ENCODE peak calls at places on chromosomes 12 and 14, in four cellular contexts. One of them, this sample, is unnamed.

GRCh38 chr14:93231129-93231979 is 24.3 kb downstream of the UBR7 start:
- DNase-seq in mammary epithelial cell: peak; percentile 58
- DNase-seq in psoas muscle: no peak
- DNase-seq in tibial nerve: no peak
- DNase-seq in this sample: peak; percentile 49

GRCh38 chr14:73750161-73750901 is 36.1 kb upstream of the PNMA1 start:
- DNase-seq in mammary epithelial cell: no peak
- DNase-seq in psoas muscle: no peak
- DNase-seq in tibial nerve: no peak
- DNase-seq in this sample: no peak

GRCh38 chr12:78271546-78271945 is 440.9 kb downstream of the NAV3 start:
- DNase-seq in mammary epithelial cell: no peak
- DNase-seq in psoas muscle: no peak
- DNase-seq in tibial nerve: no peak
- DNase-seq in this sample: peak; percentile 79

GRCh38 chr12:113021500-113021899 is 35.0 kb upstream of the DTX1 start:
- DNase-seq in mammary epithelial cell: peak; percentile 32
- DNase-seq in psoas muscle: no peak
- DNase-seq in tibial nerve: no peak
- DNase-seq in this sample: no peak

GRCh38 chr14:90722590-90722989 is 93.6 kb downstream of the TTC7B start:
- DNase-seq in mammary epithelial cell: no peak
- DNase-seq in psoas muscle: no peak
- DNase-seq in tibial nerve: no peak
- DNase-seq in this sample: no peak

GRCh38 chr14:89425931-89426330 is 8.9 kb upstream of the FOXN3 start:
- DNase-seq in mammary epithelial cell: peak; percentile 82
- DNase-seq in psoas muscle: no peak
- DNase-seq in tibial nerve: no peak
- DNase-seq in this sample: peak; percentile 99

GRCh38 chr14:54654600-54654999 is 87.7 kb downstream of the SAMD4A start:
- DNase-seq in mammary epithelial cell: no peak
- DNase-seq in psoas muscle: no peak
- DNase-seq in tibial nerve: no peak
- DNase-seq in this sample: no peak

GRCh38 chr14:77638738-77639137 is 22.3 kb upstream of the SPTLC2 start:
- DNase-seq in mammary epithelial cell: peak; percentile 76
- DNase-seq in psoas muscle: no peak
- DNase-seq in tibial nerve: no peak
- DNase-seq in this sample: peak; percentile 46

GRCh38 chr14:77377502-77377844 is 294 bp downstream of the SAMD15 start:
- DNase-seq in mammary epithelial cell: no peak
- DNase-seq in psoas muscle: no peak
- DNase-seq in tibial nerve: no peak
- DNase-seq in this sample: no peak

GRCh38 chr14:92258934-92259333 is 64.0 kb upstream of the SLC24A4 start:
- DNase-seq in mammary epithelial cell: no peak
- DNase-seq in psoas muscle: no peak
- DNase-seq in tibial nerve: no peak
- DNase-seq in this sample: no peak

GRCh38 chr14:31829256-31829923 is 247.7 kb upstream of the ARHGAP5 start:
- DNase-seq in mammary epithelial cell: peak; percentile 45
- DNase-seq in psoas muscle: no peak
- DNase-seq in tibial nerve: no peak
- DNase-seq in this sample: peak; percentile 91

GRCh38 chr12:83161451-83161850 is 474.7 kb downstream of the TMTC2 start:
- DNase-seq in mammary epithelial cell: peak; percentile 89
- DNase-seq in psoas muscle: no peak
- DNase-seq in tibial nerve: no peak
- DNase-seq in this sample: peak; percentile 74

GRCh38 chr12:29673346-29673745 is 110.4 kb downstream of the TMTC1 start:
- DNase-seq in mammary epithelial cell: peak; percentile 24
- DNase-seq in psoas muscle: no peak
- DNase-seq in tibial nerve: no peak
- DNase-seq in this sample: peak; percentile 29

GRCh38 chr12:70721216-70721615 is 84.0 kb upstream of the PTPRB start:
- DNase-seq in mammary epithelial cell: no peak
- DNase-seq in psoas muscle: no peak
- DNase-seq in tibial nerve: no peak
- DNase-seq in this sample: no peak

GRCh38 chr14:99663716-99664635 is 19.0 kb downstream of the HHIPL1 start:
- DNase-seq in mammary epithelial cell: no peak
- DNase-seq in psoas muscle: no peak
- DNase-seq in tibial nerve: no peak
- DNase-seq in this sample: no peak

GRCh38 chr14:72547999-72548398 is 345.9 kb downstream of the DPF3 start:
- DNase-seq in mammary epithelial cell: no peak
- DNase-seq in psoas muscle: no peak
- DNase-seq in tibial nerve: no peak
- DNase-seq in this sample: no peak

GRCh38 chr12:119819322-119819721 is 57.8 kb downstream of the CIT start:
- DNase-seq in mammary epithelial cell: no peak
- DNase-seq in psoas muscle: no peak
- DNase-seq in tibial nerve: no peak
- DNase-seq in this sample: no peak

GRCh38 chr14:22547309-22547947 is 41.6 kb downstream of the DAD1 start:
- DNase-seq in mammary epithelial cell: no peak
- DNase-seq in psoas muscle: no peak
- DNase-seq in tibial nerve: no peak
- DNase-seq in this sample: no peak

GRCh38 chr14:105537580-105538474 is 11.4 kb downstream of the TMEM121 start:
- DNase-seq in mammary epithelial cell: peak; percentile 19
- DNase-seq in psoas muscle: peak; percentile 54
- DNase-seq in tibial nerve: no peak
- DNase-seq in this sample: no peak

GRCh38 chr12:54341343-54341742 is 16.4 kb downstream of the COPZ1 start:
- DNase-seq in mammary epithelial cell: no peak
- DNase-seq in psoas muscle: no peak
- DNase-seq in tibial nerve: no peak
- DNase-seq in this sample: no peak

GRCh38 chr14:76780360-76780759 is 19.1 kb downstream of the VASH1 start:
- DNase-seq in mammary epithelial cell: no peak
- DNase-seq in psoas muscle: no peak
- DNase-seq in tibial nerve: no peak
- DNase-seq in this sample: no peak

GRCh38 chr14:23033801-23034497 is 751 bp downstream of the PSMB5 start:
- DNase-seq in mammary epithelial cell: no peak
- DNase-seq in psoas muscle: no peak
- DNase-seq in tibial nerve: no peak
- DNase-seq in this sample: no peak

GRCh38 chr14:99560946-99561683 is 42.9 kb downstream of the CCDC85C start:
- DNase-seq in mammary epithelial cell: no peak
- DNase-seq in psoas muscle: no peak
- DNase-seq in tibial nerve: no peak
- DNase-seq in this sample: no peak

GRCh38 chr12:113465808-113466769 is 5.6 kb downstream of the LHX5 start:
- DNase-seq in mammary epithelial cell: no peak
- DNase-seq in psoas muscle: no peak
- DNase-seq in tibial nerve: no peak
- DNase-seq in this sample: no peak

GRCh38 chr14:100539766-100540140 is 47.5 kb downstream of the BEGAIN start:
- DNase-seq in mammary epithelial cell: no peak
- DNase-seq in psoas muscle: peak; percentile 8
- DNase-seq in tibial nerve: no peak
- DNase-seq in this sample: no peak

GRCh38 chr14:61524211-61524806 is 171.0 kb upstream of the HIF1A start:
- DNase-seq in mammary epithelial cell: peak; percentile 95
- DNase-seq in psoas muscle: no peak
- DNase-seq in tibial nerve: no peak
- DNase-seq in this sample: peak; percentile 89

GRCh38 chr12:124466200-124467128 is 100.9 kb downstream of the NCOR2 start:
- DNase-seq in mammary epithelial cell: no peak
- DNase-seq in psoas muscle: peak; percentile 75
- DNase-seq in tibial nerve: no peak
- DNase-seq in this sample: no peak

GRCh38 chr14:52949711-52950409 is 990 bp downstream of the FERMT2 start:
- DNase-seq in mammary epithelial cell: peak; percentile 68
- DNase-seq in psoas muscle: no peak
- DNase-seq in tibial nerve: peak; percentile 31
- DNase-seq in this sample: peak; percentile 70

GRCh38 chr12:124111006-124111405 is 138.0 kb downstream of the ZNF664 start:
- DNase-seq in mammary epithelial cell: no peak
- DNase-seq in psoas muscle: no peak
- DNase-seq in tibial nerve: no peak
- DNase-seq in this sample: no peak

GRCh38 chr14:68527329-68527851 is 265.5 kb downstream of the ZFP36L1 start:
- DNase-seq in mammary epithelial cell: no peak
- DNase-seq in psoas muscle: no peak
- DNase-seq in tibial nerve: no peak
- DNase-seq in this sample: peak; percentile 71

DNA sequence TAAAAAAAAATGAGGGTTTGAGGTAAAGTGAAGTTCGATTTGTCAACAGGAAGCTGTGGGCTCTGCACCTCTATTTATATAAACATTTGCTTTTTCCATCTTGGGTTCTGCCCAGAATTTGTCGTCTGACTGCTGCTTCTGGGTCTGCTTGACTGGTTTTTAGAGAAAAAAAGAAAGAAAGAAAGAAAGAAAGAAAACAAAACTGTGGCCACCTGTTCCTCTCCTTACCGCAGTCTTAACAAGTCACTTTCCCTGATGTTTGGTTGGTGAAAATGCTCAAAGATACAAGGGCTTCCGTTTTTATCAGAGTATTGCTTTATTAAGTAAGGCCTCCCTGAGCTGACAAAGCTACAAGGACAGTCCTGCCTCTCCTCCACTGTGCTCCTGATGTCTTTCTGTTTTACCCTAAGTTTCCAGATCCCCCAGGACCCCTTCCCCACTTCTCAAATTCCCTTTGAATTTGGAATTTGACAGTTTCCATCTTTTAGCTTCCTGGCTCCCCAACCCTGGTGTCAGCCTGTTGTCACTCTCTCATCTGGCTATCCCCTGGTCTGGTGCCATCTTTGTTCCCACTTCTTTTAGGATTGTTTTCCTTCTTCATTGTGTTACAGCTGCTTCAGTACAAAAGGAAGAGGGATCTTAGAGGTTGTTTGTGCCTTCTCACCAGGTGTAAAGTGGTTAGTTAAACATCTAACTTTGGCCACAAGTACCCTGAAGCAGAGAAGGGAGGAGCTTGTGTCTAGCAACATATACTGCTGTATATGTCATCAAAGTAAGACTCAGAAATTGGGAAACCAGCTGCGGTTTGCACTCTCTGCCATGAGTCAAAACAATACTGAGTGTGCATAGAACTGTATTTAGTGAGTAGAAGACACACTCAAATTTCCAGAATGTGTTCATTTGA is 18.0 kb downstream of the MFAP5 start:
- DNase-seq in mammary epithelial cell: peak; percentile 68
- DNase-seq in psoas muscle: no peak
- DNase-seq in tibial nerve: no peak
- DNase-seq in this sample: peak; percentile 2
- H3K27ac ChIP-seq in mammary epithelial cell: no peak overlapping the region
- H3K27ac ChIP-seq in psoas muscle: no peak overlapping the region
- H3K27ac ChIP-seq in tibial nerve: no peak overlapping the region
- H3K27ac ChIP-seq in this sample: no peak overlapping the region

GRCh38 chr14:103476065-103476464 is 46.6 kb downstream of the CKB start:
- DNase-seq in mammary epithelial cell: no peak
- DNase-seq in psoas muscle: no peak
- DNase-seq in tibial nerve: no peak
- DNase-seq in this sample: no peak

GRCh38 chr14:103483600-103483999 is 39.0 kb downstream of the CKB start:
- DNase-seq in mammary epithelial cell: peak; percentile 96
- DNase-seq in psoas muscle: no peak
- DNase-seq in tibial nerve: no peak
- DNase-seq in this sample: peak; percentile 87

GRCh38 chr14:103485504-103485903 is 37.1 kb downstream of the CKB start:
- DNase-seq in mammary epithelial cell: no peak
- DNase-seq in psoas muscle: no peak
- DNase-seq in tibial nerve: no peak
- DNase-seq in this sample: no peak

GRCh38 chr14:103476631-103477030 is 46.0 kb downstream of the CKB start:
- DNase-seq in mammary epithelial cell: no peak
- DNase-seq in psoas muscle: no peak
- DNase-seq in tibial nerve: no peak
- DNase-seq in this sample: no peak

GRCh38 chr14:103480595-103480994 is 42.0 kb downstream of the CKB start:
- DNase-seq in mammary epithelial cell: no peak
- DNase-seq in psoas muscle: no peak
- DNase-seq in tibial nerve: no peak
- DNase-seq in this sample: no peak
- H3K27ac ChIP-seq in mammary epithelial cell: no peak overlapping the region
- H3K27ac ChIP-seq in psoas muscle: no peak overlapping the region
- H3K27ac ChIP-seq in tibial nerve: no peak overlapping the region
- H3K27ac ChIP-seq in this sample: no peak overlapping the region

DNA sequence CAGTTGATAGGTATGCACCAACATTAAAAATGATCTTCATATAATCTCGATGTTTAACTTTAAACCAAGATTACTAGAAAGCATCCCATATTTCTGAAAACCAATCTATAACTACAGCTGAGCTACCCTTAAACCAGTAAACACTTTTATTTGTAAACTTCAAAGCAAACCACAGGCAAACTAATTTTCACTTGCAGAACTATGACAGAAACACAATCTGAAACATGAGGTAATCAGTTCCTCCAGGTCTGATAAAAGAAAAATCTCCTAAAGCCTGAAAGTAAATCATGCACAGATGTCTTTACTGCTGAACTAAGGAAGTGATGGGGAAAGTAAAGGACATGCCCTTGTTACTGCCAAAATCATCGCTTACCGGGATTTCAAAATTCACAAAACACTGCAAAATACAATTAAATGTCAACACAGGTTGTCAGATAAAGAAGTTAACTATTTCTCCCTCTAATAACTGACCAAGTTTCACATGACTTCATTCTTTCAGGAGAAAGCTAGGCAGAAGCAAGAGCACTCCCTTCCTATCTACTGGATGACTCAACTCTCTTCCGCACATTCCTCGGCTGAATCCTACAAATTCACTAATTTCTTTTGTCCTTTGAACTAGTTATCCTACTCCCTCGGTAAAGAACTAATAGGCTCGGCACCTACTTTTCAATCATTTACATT is 1.5 kb downstream of the EEA1 start:
- DNase-seq in mammary epithelial cell: peak; percentile 75
- DNase-seq in psoas muscle: no peak
- DNase-seq in tibial nerve: no peak
- DNase-seq in this sample: peak; percentile 82
- H3K27ac ChIP-seq in mammary epithelial cell: peak overlapping the region; percentile 97
- H3K27ac ChIP-seq in psoas muscle: peak overlapping the region; percentile 94
- H3K27ac ChIP-seq in tibial nerve: peak overlapping the region; percentile 98
- H3K27ac ChIP-seq in this sample: peak overlapping the region; percentile 87

GRCh38 chr14:65975865-65976264 is 510.3 kb upstream of the CCDC196 start:
- DNase-seq in mammary epithelial cell: no peak
- DNase-seq in psoas muscle: no peak
- DNase-seq in tibial nerve: no peak
- DNase-seq in this sample: no peak

GRCh38 chr14:65985976-65986375 is 500.2 kb upstream of the CCDC196 start:
- DNase-seq in mammary epithelial cell: no peak
- DNase-seq in psoas muscle: no peak
- DNase-seq in tibial nerve: no peak
- DNase-seq in this sample: no peak

GRCh38 chr14:65976771-65977170 is 509.4 kb upstream of the CCDC196 start:
- DNase-seq in mammary epithelial cell: no peak
- DNase-seq in psoas muscle: no peak
- DNase-seq in tibial nerve: no peak
- DNase-seq in this sample: peak; percentile 45

GRCh38 chr14:65981192-65981843 is 504.9 kb upstream of the CCDC196 start:
- DNase-seq in mammary epithelial cell: no peak
- DNase-seq in psoas muscle: no peak
- DNase-seq in tibial nerve: no peak
- DNase-seq in this sample: no peak
- H3K27ac ChIP-seq in mammary epithelial cell: no peak overlapping the region
- H3K27ac ChIP-seq in psoas muscle: no peak overlapping the region
- H3K27ac ChIP-seq in tibial nerve: no peak overlapping the region
- H3K27ac ChIP-seq in this sample: no peak overlapping the region